ENCODE peak calls at places on chromosomes 2 and 18, in ten cellular contexts. One of them, this sample, is unnamed.

GRCh38 chr18:23020555-23021294 is 87.6 kb downstream of the RBBP8 start:
- DNase-seq in AG10803: no peak
- DNase-seq in BE2C: no peak
- DNase-seq in lower lobe of right lung: no peak
- DNase-seq in A549: no peak
- DNase-seq in fibroblast of lung: no peak
- DNase-seq in K562: no peak
- DNase-seq in ascending aorta: no peak
- DNase-seq in heart right ventricle: no peak
- DNase-seq in dorsolateral prefrontal cortex: no peak
- DNase-seq in this sample: no peak

GRCh38 chr2:191636235-191636543 is 41.7 kb upstream of the NABP1 start:
- DNase-seq in fibroblast of lung: peak
- DNase-seq in BE2C: no peak
- DNase-seq in heart right ventricle: no peak
- DNase-seq in lower lobe of right lung: no peak
- DNase-seq in A549: peak
- DNase-seq in AG10803: peak
- DNase-seq in ascending aorta: no peak
- DNase-seq in dorsolateral prefrontal cortex: no peak
- DNase-seq in K562: no peak
- DNase-seq in this sample: peak

GRCh38 chr2:71506222-71506621 is 52.9 kb downstream of the DYSF start:
- DNase-seq in BE2C: no peak
- DNase-seq in fibroblast of lung: no peak
- DNase-seq in K562: no peak
- DNase-seq in AG10803: no peak
- DNase-seq in heart right ventricle: no peak
- DNase-seq in A549: no peak
- DNase-seq in dorsolateral prefrontal cortex: no peak
- DNase-seq in ascending aorta: no peak
- DNase-seq in lower lobe of right lung: no peak
- DNase-seq in this sample: no peak

GRCh38 chr2:236656721-236657120 is 87.1 kb downstream of the ACKR3 start:
- DNase-seq in K562: no peak
- DNase-seq in fibroblast of lung: no peak
- DNase-seq in A549: no peak
- DNase-seq in dorsolateral prefrontal cortex: no peak
- DNase-seq in heart right ventricle: no peak
- DNase-seq in ascending aorta: no peak
- DNase-seq in AG10803: no peak
- DNase-seq in lower lobe of right lung: no peak
- DNase-seq in BE2C: no peak
- DNase-seq in this sample: no peak

GRCh38 chr2:102514061-102514785 is 41.2 kb downstream of the SLC9A4 start:
- DNase-seq in BE2C: no peak
- DNase-seq in AG10803: peak
- DNase-seq in fibroblast of lung: peak
- DNase-seq in lower lobe of right lung: no peak
- DNase-seq in dorsolateral prefrontal cortex: no peak
- DNase-seq in ascending aorta: no peak
- DNase-seq in heart right ventricle: no peak
- DNase-seq in A549: peak
- DNase-seq in K562: peak
- DNase-seq in this sample: peak

GRCh38 chr2:144027593-144027992 is 492.3 kb downstream of the ZEB2 start:
- DNase-seq in fibroblast of lung: no peak
- DNase-seq in heart right ventricle: no peak
- DNase-seq in BE2C: no peak
- DNase-seq in AG10803: peak
- DNase-seq in A549: no peak
- DNase-seq in lower lobe of right lung: no peak
- DNase-seq in dorsolateral prefrontal cortex: no peak
- DNase-seq in ascending aorta: no peak
- DNase-seq in K562: no peak
- DNase-seq in this sample: no peak

GRCh38 chr2:179020156-179020750 is 29.7 kb downstream of the CCDC141 start:
- DNase-seq in lower lobe of right lung: no peak
- DNase-seq in AG10803: no peak
- DNase-seq in dorsolateral prefrontal cortex: no peak
- DNase-seq in heart right ventricle: peak
- DNase-seq in BE2C: peak
- DNase-seq in fibroblast of lung: no peak
- DNase-seq in A549: peak
- DNase-seq in K562: peak
- DNase-seq in ascending aorta: no peak
- DNase-seq in this sample: no peak

GRCh38 chr18:48940854-48941531 is 9.8 kb downstream of the SMAD7 start:
- DNase-seq in ascending aorta: no peak
- DNase-seq in A549: no peak
- DNase-seq in lower lobe of right lung: no peak
- DNase-seq in BE2C: peak
- DNase-seq in K562: no peak
- DNase-seq in dorsolateral prefrontal cortex: no peak
- DNase-seq in heart right ventricle: no peak
- DNase-seq in fibroblast of lung: no peak
- DNase-seq in AG10803: no peak
- DNase-seq in this sample: no peak

GRCh38 chr2:8412586-8412985 is 269.3 kb upstream of the ID2 start:
- DNase-seq in dorsolateral prefrontal cortex: no peak
- DNase-seq in lower lobe of right lung: no peak
- DNase-seq in BE2C: no peak
- DNase-seq in heart right ventricle: peak
- DNase-seq in K562: no peak
- DNase-seq in AG10803: peak
- DNase-seq in ascending aorta: no peak
- DNase-seq in fibroblast of lung: no peak
- DNase-seq in A549: no peak
- DNase-seq in this sample: peak

GRCh38 chr2:9971105-9971818 is 19.8 kb downstream of the GRHL1 start:
- DNase-seq in AG10803: peak
- DNase-seq in fibroblast of lung: peak
- DNase-seq in lower lobe of right lung: no peak
- DNase-seq in ascending aorta: no peak
- DNase-seq in dorsolateral prefrontal cortex: no peak
- DNase-seq in K562: no peak
- DNase-seq in A549: no peak
- DNase-seq in BE2C: no peak
- DNase-seq in heart right ventricle: no peak
- DNase-seq in this sample: no peak

GRCh38 chr2:236262238-236262637 is 2.0 kb downstream of the ASB18 start:
- DNase-seq in fibroblast of lung: no peak
- DNase-seq in heart right ventricle: peak
- DNase-seq in BE2C: no peak
- DNase-seq in K562: no peak
- DNase-seq in dorsolateral prefrontal cortex: no peak
- DNase-seq in lower lobe of right lung: no peak
- DNase-seq in AG10803: no peak
- DNase-seq in A549: no peak
- DNase-seq in ascending aorta: no peak
- DNase-seq in this sample: no peak

DNA sequence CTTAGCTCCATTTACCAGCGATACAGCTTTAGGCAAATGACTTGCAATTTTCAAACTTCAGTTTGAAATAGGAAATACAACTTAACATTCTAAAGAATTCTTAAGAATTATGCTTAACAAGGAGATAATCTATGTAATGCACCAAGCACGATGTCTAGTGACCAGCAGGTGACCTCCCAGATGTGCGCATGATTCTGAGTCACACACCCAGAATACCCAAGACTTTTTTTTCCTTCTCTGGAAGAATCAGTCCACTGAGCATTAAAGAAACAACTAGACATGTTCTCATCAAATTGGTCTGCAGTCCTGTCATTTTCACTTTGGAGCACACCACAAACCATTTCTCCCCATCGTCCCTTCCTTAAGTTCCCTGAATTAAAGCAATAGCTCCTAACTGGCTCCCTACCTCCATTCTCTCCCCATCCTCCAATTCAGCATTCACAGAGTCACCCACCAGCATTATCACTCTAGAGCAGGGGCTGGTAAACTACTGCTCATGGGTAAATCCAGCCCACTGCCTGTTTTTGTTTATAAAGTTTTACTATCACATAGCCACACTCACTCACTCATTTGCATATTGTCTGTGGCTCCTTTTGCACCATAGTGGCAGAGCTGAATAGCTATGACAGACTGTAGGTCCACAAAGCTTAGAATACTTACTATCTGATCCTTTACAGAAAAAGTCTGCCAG is 13.2 kb downstream of the EVA1A start:
- DNase-seq in ascending aorta: no peak
- DNase-seq in BE2C: no peak
- DNase-seq in A549: peak
- DNase-seq in dorsolateral prefrontal cortex: no peak
- DNase-seq in fibroblast of lung: peak
- DNase-seq in K562: peak
- DNase-seq in AG10803: peak
- DNase-seq in lower lobe of right lung: no peak
- DNase-seq in heart right ventricle: no peak
- DNase-seq in this sample: peak
- H3K4me3 ChIP-seq in ascending aorta: no peak
- H3K4me3 ChIP-seq in BE2C: no peak
- H3K4me3 ChIP-seq in A549: no peak
- H3K4me3 ChIP-seq in dorsolateral prefrontal cortex: no peak
- H3K4me3 ChIP-seq in fibroblast of lung: no peak
- H3K4me3 ChIP-seq in K562: no peak
- H3K4me3 ChIP-seq in AG10803: no peak
- H3K4me3 ChIP-seq in lower lobe of right lung: no peak
- H3K4me3 ChIP-seq in heart right ventricle: no peak
- H3K4me3 ChIP-seq in this sample: no peak

GRCh38 chr2:240999873-241000541 is 1.6 kb downstream of the SNED1 start:
- DNase-seq in heart right ventricle: no peak
- DNase-seq in fibroblast of lung: no peak
- DNase-seq in A549: no peak
- DNase-seq in AG10803: no peak
- DNase-seq in BE2C: peak
- DNase-seq in K562: no peak
- DNase-seq in dorsolateral prefrontal cortex: no peak
- DNase-seq in lower lobe of right lung: peak
- DNase-seq in ascending aorta: no peak
- DNase-seq in this sample: no peak

GRCh38 chr2:241001413-241002274 is 3.2 kb downstream of the SNED1 start:
- DNase-seq in K562: no peak
- DNase-seq in A549: no peak
- DNase-seq in AG10803: no peak
- DNase-seq in heart right ventricle: no peak
- DNase-seq in BE2C: no peak
- DNase-seq in fibroblast of lung: no peak
- DNase-seq in ascending aorta: no peak
- DNase-seq in dorsolateral prefrontal cortex: no peak
- DNase-seq in lower lobe of right lung: no peak
- DNase-seq in this sample: no peak

GRCh38 chr2:240999001-240999791 is 778 bp downstream of the SNED1 start:
- DNase-seq in BE2C: peak
- DNase-seq in dorsolateral prefrontal cortex: no peak
- DNase-seq in heart right ventricle: no peak
- DNase-seq in ascending aorta: no peak
- DNase-seq in lower lobe of right lung: peak
- DNase-seq in fibroblast of lung: peak
- DNase-seq in K562: no peak
- DNase-seq in A549: no peak
- DNase-seq in AG10803: peak
- DNase-seq in this sample: no peak

GRCh38 chr2:241002275-241003046 is 4.0 kb downstream of the SNED1 start:
- DNase-seq in lower lobe of right lung: no peak
- DNase-seq in ascending aorta: no peak
- DNase-seq in K562: no peak
- DNase-seq in BE2C: no peak
- DNase-seq in heart right ventricle: no peak
- DNase-seq in fibroblast of lung: no peak
- DNase-seq in A549: no peak
- DNase-seq in AG10803: no peak
- DNase-seq in dorsolateral prefrontal cortex: no peak
- DNase-seq in this sample: no peak

GRCh38 chr2:241000831-241001321 is 2.5 kb downstream of the SNED1 start:
- DNase-seq in fibroblast of lung: no peak
- DNase-seq in K562: no peak
- DNase-seq in ascending aorta: no peak
- DNase-seq in BE2C: no peak
- DNase-seq in dorsolateral prefrontal cortex: no peak
- DNase-seq in AG10803: no peak
- DNase-seq in A549: no peak
- DNase-seq in lower lobe of right lung: peak
- DNase-seq in heart right ventricle: no peak
- DNase-seq in this sample: no peak
- H3K4me3 ChIP-seq in fibroblast of lung: no peak
- H3K4me3 ChIP-seq in K562: no peak
- H3K4me3 ChIP-seq in ascending aorta: no peak
- H3K4me3 ChIP-seq in BE2C: no peak
- H3K4me3 ChIP-seq in dorsolateral prefrontal cortex: no peak
- H3K4me3 ChIP-seq in AG10803: no peak
- H3K4me3 ChIP-seq in A549: no peak
- H3K4me3 ChIP-seq in lower lobe of right lung: peak
- H3K4me3 ChIP-seq in heart right ventricle: no peak
- H3K4me3 ChIP-seq in this sample: no peak

DNA sequence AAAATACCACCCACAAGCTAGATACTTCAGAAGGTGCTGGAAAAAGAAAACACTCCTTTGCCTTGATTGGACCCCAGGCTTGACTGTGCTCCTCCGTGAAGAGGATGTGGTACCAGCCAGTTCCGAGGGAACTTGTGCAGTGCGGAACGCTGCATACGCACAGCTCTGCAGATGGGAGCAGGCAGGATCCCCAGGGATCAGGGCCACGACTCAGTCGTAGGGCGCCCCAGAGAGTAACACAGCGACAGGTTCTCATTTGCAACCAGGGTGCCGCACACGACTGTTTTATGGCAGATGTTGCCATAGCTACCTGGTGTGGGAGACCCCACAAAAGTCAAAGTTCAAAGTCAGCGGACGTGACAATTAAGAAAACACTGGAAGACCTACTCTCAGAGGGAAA is 821 bp downstream of the MALL start:
- DNase-seq in fibroblast of lung: peak
- DNase-seq in K562: no peak
- DNase-seq in BE2C: no peak
- DNase-seq in dorsolateral prefrontal cortex: no peak
- DNase-seq in A549: peak
- DNase-seq in lower lobe of right lung: peak
- DNase-seq in AG10803: no peak
- DNase-seq in heart right ventricle: no peak
- DNase-seq in ascending aorta: no peak
- DNase-seq in this sample: no peak
- H3K4me3 ChIP-seq in fibroblast of lung: peak
- H3K4me3 ChIP-seq in K562: no peak
- H3K4me3 ChIP-seq in BE2C: no peak
- H3K4me3 ChIP-seq in dorsolateral prefrontal cortex: peak
- H3K4me3 ChIP-seq in A549: peak
- H3K4me3 ChIP-seq in lower lobe of right lung: peak
- H3K4me3 ChIP-seq in AG10803: peak
- H3K4me3 ChIP-seq in heart right ventricle: peak
- H3K4me3 ChIP-seq in ascending aorta: peak
- H3K4me3 ChIP-seq in this sample: no peak

DNA sequence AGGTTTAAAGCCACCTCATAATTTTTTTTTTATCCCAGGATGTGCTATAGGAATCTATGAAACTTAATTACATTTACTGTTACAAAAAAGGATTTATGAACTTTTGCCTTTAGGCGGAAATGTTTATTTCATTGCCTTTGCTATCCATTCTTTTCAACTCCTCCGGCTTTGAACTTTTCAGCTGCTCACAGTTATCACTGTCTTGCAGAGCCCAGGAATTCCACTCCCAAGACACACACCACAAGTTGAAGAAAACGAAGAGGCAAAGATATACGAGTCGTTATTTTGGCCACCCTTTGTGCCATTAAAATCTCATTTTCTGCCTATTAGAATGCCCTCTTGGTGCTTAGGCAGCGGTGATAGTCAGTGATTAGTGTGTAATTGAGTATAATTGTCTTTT is 80.0 kb downstream of the PAX3 start:
- DNase-seq in heart right ventricle: no peak
- DNase-seq in A549: no peak
- DNase-seq in K562: no peak
- DNase-seq in BE2C: no peak
- DNase-seq in lower lobe of right lung: no peak
- DNase-seq in AG10803: no peak
- DNase-seq in ascending aorta: no peak
- DNase-seq in fibroblast of lung: no peak
- DNase-seq in dorsolateral prefrontal cortex: no peak
- DNase-seq in this sample: no peak
- H3K4me3 ChIP-seq in heart right ventricle: no peak
- H3K4me3 ChIP-seq in A549: no peak
- H3K4me3 ChIP-seq in K562: no peak
- H3K4me3 ChIP-seq in BE2C: no peak
- H3K4me3 ChIP-seq in lower lobe of right lung: no peak
- H3K4me3 ChIP-seq in AG10803: no peak
- H3K4me3 ChIP-seq in ascending aorta: no peak
- H3K4me3 ChIP-seq in fibroblast of lung: no peak
- H3K4me3 ChIP-seq in dorsolateral prefrontal cortex: no peak
- H3K4me3 ChIP-seq in this sample: no peak

This sample was measured in skeletal muscle cell.